ENCODE peak calls at places on chromosome 15, in four cellular contexts. Z is astrocyte of the spinal cord; H is activated CD8-positive, alpha-beta memory T cell treated with anti-CD3 and anti-CD28 coated beads for 1 hour; X is cerebellum. E is an unnamed sample.

GRCh38 chr15:41832875-41833274 is 5.0 kb downstream of the JMJD7 start:
- DNase-seq in Z (no peak), X (no peak), H (no peak), E (no peak)

GRCh38 chr15:101148881-101149664 is 102.8 kb downstream of the CHSY1 start:
- DNase-seq in H (no peak), X (no peak), Z (no peak), E (no peak)

GRCh38 chr15:88613074-88613944 is 7.8 kb upstream of the AEN start:
- DNase-seq in Z (no peak), H (no peak), X (no peak), E (peak)

GRCh38 chr15:31306426-31307269 is 20.0 kb upstream of the KLF13 start:
- DNase-seq in H (no peak), Z (peak), X (peak), E (no peak)

GRCh38 chr15:52427804-52428203 is 100.9 kb downstream of the MYO5A start:
- DNase-seq in H (no peak), X (peak), Z (peak), E (peak)

GRCh38 chr15:52438047-52438446 is 90.6 kb downstream of the MYO5A start:
- DNase-seq in Z (no peak), X (no peak), H (no peak), E (no peak)

GRCh38 chr15:70867911-70868467 is 14.0 kb upstream of the LARP6 start:
- DNase-seq in H (no peak), Z (peak), X (no peak), E (no peak)

GRCh38 chr15:35317217-35317616 is 228.7 kb downstream of the DPH6 start:
- DNase-seq in X (no peak), H (no peak), Z (no peak), E (no peak)

GRCh38 chr15:74816624-74817369 is 4.2 kb downstream of the LMAN1L start:
- DNase-seq in X (no peak), Z (no peak), H (no peak), E (no peak)

GRCh38 chr15:69090197-69090948 is 70.1 kb upstream of the GLCE start:
- DNase-seq in X (no peak), H (no peak), Z (peak), E (no peak)

GRCh38 chr15:41424809-41425208 is 7.9 kb downstream of the RTF1 start:
- DNase-seq in H (no peak), Z (no peak), X (no peak), E (no peak)

GRCh38 chr15:83694538-83694937 is 40.6 kb downstream of the ADAMTSL3 start:
- DNase-seq in X (no peak), H (no peak), Z (no peak), E (no peak)

GRCh38 chr15:77838061-77838460 is 205.3 kb upstream of the LINGO1 start:
- DNase-seq in Z (peak), X (no peak), H (no peak), E (no peak)

GRCh38 chr15:98567951-98568350 is 80.4 kb upstream of the IGF1R start:
- DNase-seq in X (no peak), H (no peak), Z (no peak), E (no peak)

GRCh38 chr15:66745530-66746230 is 43.6 kb downstream of the SMAD6 start:
- DNase-seq in H (no peak), Z (no peak), X (no peak), E (no peak)

GRCh38 chr15:51731549-51732267 is 5.7 kb downstream of the LYSMD2 start:
- DNase-seq in X (no peak), Z (peak), H (no peak), E (no peak)

GRCh38 chr15:40407343-40407990 is 1.9 kb downstream of the IVD start:
- DNase-seq in H (no peak), X (no peak), Z (no peak), E (no peak)

GRCh38 chr15:69421498-69421897 is 7.3 kb downstream of the KIF23 start:
- DNase-seq in X (no peak), H (no peak), Z (peak), E (no peak)

GRCh38 chr15:48759921-48760320 is 50.9 kb downstream of the CEP152 start:
- DNase-seq in Z (no peak), X (no peak), H (no peak), E (no peak)

GRCh38 chr15:78414608-78415250 is 23.3 kb upstream of the IREB2 start:
- DNase-seq in X (peak), Z (no peak), H (no peak), E (no peak)

GRCh38 chr15:26615927-26616302 is 157.0 kb downstream of the GABRB3 start:
- DNase-seq in H (no peak), X (no peak), Z (no peak), E (no peak)

E was measured in H54.